ENCODE peak calls at places on chromosomes 1 and 21, in four cellular contexts. H is tibial nerve, N is stomach, A is breast epithelium. V is an unnamed sample. For H3K4me1, the result is how much of the 10 kb centered on the place peaks cover.

GRCh38 chr1:178361847-178362246 is 134.9 kb downstream of the CLEC20A start:
- DNase-seq in H (no peak), N (no peak), A (no peak), V (no peak)

GRCh38 chr1:228337031-228337564 is 69.5 kb downstream of the TRIM11 start:
- DNase-seq in H (no peak), N (no peak), A (no peak), V (peak)

GRCh38 chr1:108877858-108878257 is 1.1 kb downstream of the GPSM2 start:
- DNase-seq in H (no peak), N (no peak), A (no peak), V (no peak)

GRCh38 chr1:229064320-229064908 is 206.5 kb upstream of the RAB4A start:
- DNase-seq in H (no peak), N (no peak), A (no peak), V (no peak)

GRCh38 chr1:178266619-178267066 is 172.7 kb downstream of the RASAL2 start:
- DNase-seq in H (no peak), N (no peak), A (no peak), V (no peak)

GRCh38 chr1:79074975-79075374 is 68.4 kb upstream of the ADGRL4 start:
- DNase-seq in H (no peak), N (no peak), A (no peak), V (no peak)

GRCh38 chr1:172638885-172639831 is 19.7 kb upstream of the FASLG start:
- DNase-seq in H (no peak), N (no peak), A (peak), V (no peak)

GRCh38 chr1:150778409-150778808 is 12.8 kb upstream of the CTSS start:
- DNase-seq in H (no peak), N (no peak), A (no peak), V (no peak)

GRCh38 chr1:96425382-96426129 is 296.0 kb upstream of the PTBP2 start:
- DNase-seq in H (no peak), N (no peak), A (no peak), V (no peak)

GRCh38 chr1:204493145-204493881 is 1.3 kb downstream of the PIK3C2B start:
- DNase-seq in H (no peak), N (peak), A (peak), V (peak)

GRCh38 chr1:41888756-41889155 is 30.0 kb downstream of the HIVEP3 start:
- DNase-seq in H (no peak), N (no peak), A (no peak), V (no peak)

GRCh38 chr1:3669421-3669821 is 17.1 kb downstream of the TP73 start:
- DNase-seq in H (no peak), N (no peak), A (no peak), V (peak)

GRCh38 chr1:209768354-209768774 is 12.5 kb downstream of the TRAF3IP3 start:
- DNase-seq in H (no peak), N (peak), A (no peak), V (no peak)

GRCh38 chr21:28783641-28784185 is 209.0 kb downstream of the LTN1 start:
- DNase-seq in H (no peak), N (no peak), A (no peak), V (no peak)

GRCh38 chr1:111204211-111204883 is 3.9 kb upstream of the DENND2D start:
- DNase-seq in H (no peak), N (peak), A (peak), V (peak)

GRCh38 chr1:114077188-114077587 is 76.5 kb downstream of the SYT6 start:
- DNase-seq in H (no peak), N (no peak), A (no peak), V (no peak)

GRCh38 chr1:150498342-150498741 is 9.6 kb upstream of the ECM1 start:
- DNase-seq in H (no peak), N (no peak), A (no peak), V (peak)

GRCh38 chr1:244041475-244042100 is 9.5 kb upstream of the ZBTB18 start:
- DNase-seq in H (no peak), N (no peak), A (no peak), V (no peak)

GRCh38 chr1:23483327-23484252 is at the start of gene ASAP3:
- DNase-seq in H (peak), N (peak), A (peak), V (peak)

GRCh38 chr1:167482184-167482583 is 36.1 kb downstream of the CD247 start:
- DNase-seq in H (no peak), N (no peak), A (no peak), V (no peak)

GRCh38 chr1:91684599-91685196 is 184.0 kb downstream of the CDC7 start:
- DNase-seq in H (no peak), N (no peak), A (no peak), V (no peak)

GRCh38 chr21:45154511-45155508 is 80.4 kb downstream of the ADARB1 start:
- DNase-seq in H (no peak), N (peak), A (peak), V (no peak)

GRCh38 chr1:56958526-56958925 is 7.3 kb downstream of the C8B start:
- DNase-seq in H (no peak), N (no peak), A (no peak), V (no peak)

GRCh38 chr1:219244864-219245263 is 71.2 kb downstream of the LYPLAL1 start:
- DNase-seq in H (no peak), N (no peak), A (no peak), V (no peak)
- H3K4me1 ChIP-seq in H (under half), N (under half), A (under half), V (under half)

GRCh38 chr1:1883092-1883858 is 7.6 kb downstream of the GNB1 start:
- DNase-seq in H (no peak), N (no peak), A (no peak), V (no peak)

GRCh38 chr1:1877852-1878436 is 12.9 kb downstream of the GNB1 start:
- DNase-seq in H (no peak), N (no peak), A (no peak), V (no peak)

GRCh38 chr1:1879942-1880341 is 10.9 kb downstream of the GNB1 start:
- DNase-seq in H (no peak), N (no peak), A (no peak), V (no peak)

GRCh38 chr1:1881727-1882126 is 9.2 kb downstream of the GNB1 start:
- DNase-seq in H (no peak), N (no peak), A (no peak), V (no peak)

DNA sequence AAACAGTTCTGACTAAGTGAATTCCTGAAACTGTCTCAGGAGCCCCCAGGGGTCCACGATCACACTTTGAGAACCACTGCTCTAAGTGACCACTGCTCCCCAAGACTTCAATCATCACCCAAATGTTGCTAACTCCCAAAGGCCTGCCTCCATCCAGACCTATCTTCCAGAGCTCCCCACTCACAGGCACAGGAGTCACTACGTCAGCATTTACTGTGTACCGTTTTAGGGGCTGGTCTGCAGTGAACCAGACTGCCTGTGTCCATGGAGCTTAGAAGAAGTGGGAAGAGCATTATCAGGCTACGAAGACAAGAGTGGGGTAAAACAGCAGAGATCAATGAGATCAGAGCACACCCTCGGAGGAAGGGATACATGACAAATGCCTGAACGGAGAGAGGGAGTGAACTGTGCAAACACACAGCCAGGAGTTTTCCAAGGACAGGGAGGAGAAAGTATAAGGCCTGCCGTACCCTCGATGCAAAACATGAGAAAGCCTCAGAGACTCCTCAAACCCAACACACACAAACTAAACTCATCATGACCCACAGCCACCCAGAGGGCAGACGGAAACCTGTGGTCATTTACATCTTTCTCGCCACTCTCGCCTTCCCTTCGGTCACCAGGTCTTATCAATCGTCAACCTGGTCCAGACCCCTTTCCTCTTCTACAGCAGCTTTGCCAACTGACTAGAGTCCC is 10.1 kb downstream of the GNB1 start:
- DNase-seq in H (no peak), N (no peak), A (no peak), V (no peak)
- TF ChIP-seq POLR2A in H (no peak), N (no peak), A (no peak), V (no peak)

DNA sequence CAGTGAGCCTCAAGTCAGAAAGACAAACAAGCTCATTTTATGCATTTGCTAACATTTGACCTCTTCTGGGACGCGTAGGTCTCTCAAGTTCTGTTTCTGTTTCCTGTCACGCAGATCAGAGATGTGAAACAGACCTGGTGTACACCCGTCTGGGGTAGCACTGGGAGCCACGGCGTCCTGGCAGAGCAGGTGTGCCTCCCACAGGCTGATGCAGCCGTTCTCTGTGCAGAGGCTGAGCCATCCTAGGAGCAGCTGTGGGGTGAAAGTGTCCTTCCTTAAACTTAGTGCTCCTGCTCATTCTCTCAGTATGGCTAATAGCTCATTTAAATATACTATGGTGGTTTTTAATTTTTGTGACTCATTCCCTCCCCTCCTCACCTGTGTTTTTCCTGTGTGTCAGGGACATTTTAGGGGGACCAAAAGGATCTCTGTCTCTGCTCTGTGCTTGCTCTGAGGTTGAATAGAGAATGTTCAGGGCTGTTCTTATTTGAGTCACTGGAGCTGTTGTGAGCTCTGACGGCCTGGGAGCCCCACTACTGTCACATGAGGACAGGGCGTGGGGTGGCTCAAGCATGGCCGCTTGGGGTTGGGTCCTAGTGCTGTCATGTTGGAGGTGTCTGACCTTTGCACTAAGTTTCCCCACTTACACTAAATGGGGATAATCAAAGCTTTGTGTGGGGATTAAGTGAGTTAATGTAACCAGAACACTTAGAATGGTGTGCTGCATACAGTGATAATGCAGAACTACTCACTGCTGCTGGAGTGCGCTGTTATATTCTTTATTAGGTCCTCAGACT is 43.0 kb downstream of the GALNT2 start:
- DNase-seq in H (no peak), N (peak), A (no peak), V (no peak)
- H3K4me1 ChIP-seq in H (half or more), N (half or more), A (under half), V (under half)

GRCh38 chr1:37471345-37472231 is 2.8 kb upstream of the ZC3H12A start:
- DNase-seq in H (peak), N (peak), A (peak), V (peak)
- TF ChIP-seq POLR2A in H (no peak), N (no peak), A (no peak), V (no peak)